ENCODE peak calls at places on chromosomes 6 and 20, in four cellular contexts. E is astrocyte, M is lower lobe of right lung, I is Panc1. B is an unnamed sample. For H3K9me3, the result is how much of the 10 kb centered on the place peaks cover.

GRCh38 chr20:4082406-4083102 is 67.2 kb upstream of the RNF24 start:
- DNase-seq in I (no peak), E (peak), M (peak), B (peak)

GRCh38 chr6:45457141-45457540 is 79.4 kb upstream of the SUPT3H start:
- DNase-seq in E (no peak), M (no peak), I (no peak), B (no peak)

GRCh38 chr6:170110201-170111140 is 180.4 kb downstream of the DLL1 start:
- DNase-seq in I (no peak), M (no peak), E (no peak), B (no peak)

GRCh38 chr20:2984956-2985661 is 58.3 kb upstream of the GNRH2 start:
- DNase-seq in E (peak), I (no peak), M (no peak), B (no peak)

GRCh38 chr20:62065669-62066338 is at the start of gene TAF4:
- DNase-seq in M (peak), I (no peak), E (peak), B (peak)

GRCh38 chr6:78243519-78243918 is 590.7 kb downstream of the MEI4 start:
- DNase-seq in M (no peak), I (no peak), E (peak), B (no peak)

GRCh38 chr20:37326666-37327065 is 19.3 kb upstream of the SRC start:
- DNase-seq in E (no peak), M (no peak), I (no peak), B (no peak)

GRCh38 chr20:37349517-37350491 is 3.9 kb downstream of the SRC start:
- DNase-seq in I (no peak), M (no peak), E (no peak), B (no peak)

GRCh38 chr6:106509420-106510089 is 119.7 kb downstream of the RTN4IP1 start:
- DNase-seq in I (no peak), E (no peak), M (no peak), B (no peak)

GRCh38 chr6:3876131-3876530 is 27.0 kb downstream of the FAM50B start:
- DNase-seq in M (no peak), E (no peak), I (no peak), B (no peak)

GRCh38 chr6:25280617-25280990 is 1.4 kb downstream of the CARMIL1 start:
- DNase-seq in E (no peak), I (no peak), M (no peak), B (no peak)

GRCh38 chr6:44186691-44187025 is 28.0 kb downstream of the CAPN11 start:
- DNase-seq in I (no peak), M (no peak), E (no peak), B (no peak)

GRCh38 chr20:16530201-16530681 is 43.0 kb downstream of the KIF16B start:
- DNase-seq in E (peak), M (no peak), I (peak), B (no peak)

GRCh38 chr20:51121901-51122412 is 99.0 kb upstream of the KCNG1 start:
- DNase-seq in M (no peak), I (peak), E (no peak), B (no peak)

GRCh38 chr6:121666809-121667208 is 231.4 kb downstream of the GJA1 start:
- DNase-seq in M (no peak), E (peak), I (peak), B (no peak)

GRCh38 chr20:63635431-63636141 is 8.7 kb upstream of the GMEB2 start:
- DNase-seq in E (no peak), M (peak), I (no peak), B (peak)

GRCh38 chr6:53302678-53303360 is 45.9 kb downstream of the ELOVL5 start:
- DNase-seq in M (no peak), I (no peak), E (peak), B (no peak)

GRCh38 chr6:105509506-105510331 is 106.8 kb upstream of the PREP start:
- DNase-seq in E (no peak), I (no peak), M (no peak), B (no peak)

GRCh38 chr6:81766482-81767069 is 14.1 kb upstream of the TENT5A start:
- DNase-seq in I (no peak), E (peak), M (no peak), B (no peak)

GRCh38 chr6:2990179-2990931 is 9.3 kb upstream of the NQO2 start:
- DNase-seq in M (peak), I (no peak), E (peak), B (no peak)

GRCh38 chr6:40492126-40492525 is 95.0 kb downstream of the LRFN2 start:
- DNase-seq in E (no peak), M (no peak), I (no peak), B (no peak)

GRCh38 chr6:158060447-158061360 is 79.0 kb downstream of the SYNJ2 start:
- DNase-seq in M (peak), E (peak), I (no peak), B (no peak)

GRCh38 chr20:43987531-43987930 is 72.9 kb downstream of the TOX2 start:
- DNase-seq in E (no peak), I (no peak), M (no peak), B (no peak)

GRCh38 chr6:42166444-42167141 is 6.6 kb upstream of the GUCA1A start:
- DNase-seq in M (no peak), I (peak), E (peak), B (peak)

GRCh38 chr20:20603339-20603990 is 109.0 kb downstream of the RALGAPA2 start:
- DNase-seq in I (no peak), M (no peak), E (no peak), B (no peak)

GRCh38 chr6:147935656-147936055 is 407.0 kb upstream of the SASH1 start:
- DNase-seq in M (no peak), E (peak), I (no peak), B (no peak)

GRCh38 chr6:147936703-147937102 is 405.9 kb upstream of the SASH1 start:
- DNase-seq in E (no peak), M (no peak), I (no peak), B (no peak)

GRCh38 chr6:147930743-147931142 is 411.9 kb upstream of the SASH1 start:
- DNase-seq in I (no peak), E (no peak), M (no peak), B (no peak)

GRCh38 chr6:147933201-147933600 is 409.4 kb upstream of the SASH1 start:
- DNase-seq in M (no peak), I (no peak), E (no peak), B (no peak)
- H3K9me3 ChIP-seq in M (under half), I (under half), E (under half), B (under half)

GRCh38 chr20:32071395-32072167 is 19.5 kb downstream of the HCK start:
- DNase-seq in M (no peak), E (no peak), I (no peak), B (no peak)

GRCh38 chr20:32070282-32070681 is 18.2 kb downstream of the HCK start:
- DNase-seq in M (no peak), I (no peak), E (no peak), B (no peak)

GRCh38 chr20:32070690-32071213 is 18.7 kb downstream of the HCK start:
- DNase-seq in M (no peak), E (no peak), I (no peak), B (no peak)

GRCh38 chr20:32075534-32075933 is 23.5 kb downstream of the HCK start:
- DNase-seq in E (no peak), I (no peak), M (no peak), B (no peak)

DNA sequence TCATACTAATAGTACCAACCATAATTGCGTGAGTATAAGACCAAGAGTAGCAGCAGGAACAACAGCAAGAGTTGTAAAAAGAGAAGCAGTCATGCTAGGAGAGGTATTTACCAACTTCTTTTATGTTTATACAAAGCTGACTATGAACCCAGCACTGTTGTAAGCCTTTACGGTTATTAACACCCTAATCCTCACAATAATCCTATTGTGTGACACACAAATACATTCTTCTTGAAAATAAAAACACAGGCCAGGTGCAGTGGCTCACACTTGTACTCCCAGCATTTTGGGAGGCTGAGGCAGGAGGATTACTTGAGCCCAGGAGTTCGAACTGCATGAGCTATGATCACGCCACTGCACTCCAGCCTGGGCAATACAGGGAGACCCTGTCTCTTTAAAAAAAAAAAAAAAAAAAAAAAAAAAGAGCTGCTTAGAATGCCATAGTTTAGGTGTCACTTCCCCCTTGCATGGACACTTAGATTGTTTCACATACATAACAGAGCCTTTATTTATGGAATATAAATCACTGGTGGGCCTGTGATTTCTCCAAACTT is 20.2 kb downstream of the HCK start:
- DNase-seq in M (no peak), E (no peak), I (no peak), B (no peak)
- TF ChIP-seq CTCF in M (no peak), E (no peak), I (no peak), B (no peak)

DNA sequence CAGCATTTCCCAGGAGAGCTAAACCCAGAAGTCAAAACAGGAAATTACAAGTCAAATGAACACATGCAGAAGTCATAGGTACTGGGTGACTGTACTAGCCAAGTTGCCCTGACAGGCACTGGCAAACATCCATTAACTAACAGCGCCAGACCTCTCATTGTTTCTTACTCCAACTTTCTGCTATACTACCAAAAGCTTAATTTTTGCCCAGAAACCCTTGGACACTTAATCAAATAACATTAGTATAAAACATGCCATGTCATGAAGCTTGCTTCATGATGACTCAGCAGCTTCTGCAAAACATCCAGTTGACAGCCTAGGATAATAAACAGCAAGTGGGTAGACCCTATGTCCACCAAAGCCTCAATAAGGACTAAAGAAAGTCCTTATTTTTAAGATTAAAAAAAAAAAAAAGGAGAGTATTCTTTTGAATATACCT is 3.5 kb downstream of the NUP153 start:
- DNase-seq in I (no peak), M (no peak), E (peak), B (no peak)
- H3K27ac ChIP-seq in I (peak), M (no peak), E (peak), B (no peak)

GRCh38 chr6:168377481-168377850 is 57.9 kb upstream of the DACT2 start:
- DNase-seq in I (no peak), M (no peak), E (no peak), B (no peak)
- H3K9me3 ChIP-seq in I (under half), M (under half), E (under half), B (under half)

B was measured in CD4-positive, alpha-beta T cell.